ENCODE peak calls at places on chromosome 17, in seven cellular contexts. One of them, this sample, is unnamed.

GRCh38 chr17:4747847-4748246 is 8.1 kb upstream of the CXCL16 start:
- DNase-seq in A549: no peak
- DNase-seq in small intestine: no peak
- DNase-seq in adipocyte: no peak
- DNase-seq in heart right ventricle: no peak
- DNase-seq in IMR-90: no peak
- DNase-seq in OCI-LY7: peak; percentile 29
- DNase-seq in this sample: no peak

GRCh38 chr17:55986817-55987216 is 166.5 kb upstream of the ANKFN1 start:
- DNase-seq in A549: no peak
- DNase-seq in small intestine: no peak
- DNase-seq in adipocyte: no peak
- DNase-seq in heart right ventricle: no peak
- DNase-seq in IMR-90: no peak
- DNase-seq in OCI-LY7: no peak
- DNase-seq in this sample: no peak

GRCh38 chr17:12958786-12959185 is 59.0 kb downstream of the ELAC2 start:
- DNase-seq in A549: no peak
- DNase-seq in small intestine: no peak
- DNase-seq in adipocyte: no peak
- DNase-seq in heart right ventricle: no peak
- DNase-seq in IMR-90: peak; percentile 60
- DNase-seq in OCI-LY7: no peak
- DNase-seq in this sample: no peak

GRCh38 chr17:57195790-57196460 is 60.4 kb upstream of the MSI2 start:
- DNase-seq in A549: no peak
- DNase-seq in small intestine: no peak
- DNase-seq in adipocyte: no peak
- DNase-seq in heart right ventricle: no peak
- DNase-seq in IMR-90: no peak
- DNase-seq in OCI-LY7: no peak
- DNase-seq in this sample: no peak

GRCh38 chr17:73628642-73629552 is 15.3 kb downstream of the SDK2 start:
- DNase-seq in A549: no peak
- DNase-seq in small intestine: peak; percentile 72
- DNase-seq in adipocyte: no peak
- DNase-seq in heart right ventricle: no peak
- DNase-seq in IMR-90: no peak
- DNase-seq in OCI-LY7: no peak
- DNase-seq in this sample: peak; percentile 65

GRCh38 chr17:869567-870530 is 87.7 kb downstream of the MRM3 start:
- DNase-seq in A549: peak; percentile 58
- DNase-seq in small intestine: no peak
- DNase-seq in adipocyte: no peak
- DNase-seq in heart right ventricle: peak; percentile 47
- DNase-seq in IMR-90: peak; percentile 76
- DNase-seq in OCI-LY7: no peak
- DNase-seq in this sample: no peak

GRCh38 chr17:50861822-50862528 is 4.2 kb downstream of the TOB1 start:
- DNase-seq in A549: no peak
- DNase-seq in small intestine: no peak
- DNase-seq in adipocyte: peak; percentile 52
- DNase-seq in heart right ventricle: no peak
- DNase-seq in IMR-90: no peak
- DNase-seq in OCI-LY7: no peak
- DNase-seq in this sample: no peak

GRCh38 chr17:12600349-12600748 is 65.3 kb upstream of the MYOCD start:
- DNase-seq in A549: no peak
- DNase-seq in small intestine: peak; percentile 10
- DNase-seq in adipocyte: no peak
- DNase-seq in heart right ventricle: no peak
- DNase-seq in IMR-90: no peak
- DNase-seq in OCI-LY7: no peak
- DNase-seq in this sample: no peak

GRCh38 chr17:83098241-83099085 is 19.1 kb downstream of the METRNL start:
- DNase-seq in A549: no peak
- DNase-seq in small intestine: no peak
- DNase-seq in adipocyte: no peak
- DNase-seq in heart right ventricle: no peak
- DNase-seq in IMR-90: no peak
- DNase-seq in OCI-LY7: no peak
- DNase-seq in this sample: peak; percentile 86

GRCh38 chr17:55219939-55220338 is 44.8 kb upstream of the HLF start:
- DNase-seq in A549: no peak
- DNase-seq in small intestine: no peak
- DNase-seq in adipocyte: no peak
- DNase-seq in heart right ventricle: no peak
- DNase-seq in IMR-90: no peak
- DNase-seq in OCI-LY7: no peak
- DNase-seq in this sample: no peak

GRCh38 chr17:28918295-28918694 is 15.4 kb upstream of the DHRS13 start:
- DNase-seq in A549: no peak
- DNase-seq in small intestine: no peak
- DNase-seq in adipocyte: no peak
- DNase-seq in heart right ventricle: no peak
- DNase-seq in IMR-90: no peak
- DNase-seq in OCI-LY7: no peak
- DNase-seq in this sample: no peak

GRCh38 chr17:7156342-7156940 is 22.7 kb downstream of the ASGR1 start:
- DNase-seq in A549: no peak
- DNase-seq in small intestine: peak; percentile 61
- DNase-seq in adipocyte: no peak
- DNase-seq in heart right ventricle: no peak
- DNase-seq in IMR-90: no peak
- DNase-seq in OCI-LY7: no peak
- DNase-seq in this sample: no peak

GRCh38 chr17:4598776-4599504 is 14.6 kb downstream of the SMTNL2 start:
- DNase-seq in A549: no peak
- DNase-seq in small intestine: no peak
- DNase-seq in adipocyte: peak; percentile 72
- DNase-seq in heart right ventricle: peak; percentile 69
- DNase-seq in IMR-90: peak; percentile 51
- DNase-seq in OCI-LY7: no peak
- DNase-seq in this sample: no peak

GRCh38 chr17:70366421-70366820 is 197.1 kb downstream of the KCNJ2 start:
- DNase-seq in A549: no peak
- DNase-seq in small intestine: no peak
- DNase-seq in adipocyte: no peak
- DNase-seq in heart right ventricle: no peak
- DNase-seq in IMR-90: no peak
- DNase-seq in OCI-LY7: no peak
- DNase-seq in this sample: no peak

GRCh38 chr17:82528484-82529265 is 9.1 kb downstream of the FOXK2 start:
- DNase-seq in A549: peak; percentile 82
- DNase-seq in small intestine: peak; percentile 76
- DNase-seq in adipocyte: no peak
- DNase-seq in heart right ventricle: peak; percentile 40
- DNase-seq in IMR-90: peak; percentile 24
- DNase-seq in OCI-LY7: peak; percentile 55
- DNase-seq in this sample: no peak

GRCh38 chr17:73268582-73269328 is 7.1 kb upstream of the CPSF4L start:
- DNase-seq in A549: no peak
- DNase-seq in small intestine: no peak
- DNase-seq in adipocyte: no peak
- DNase-seq in heart right ventricle: no peak
- DNase-seq in IMR-90: no peak
- DNase-seq in OCI-LY7: no peak
- DNase-seq in this sample: peak; percentile 46

GRCh38 chr17:13351046-13351445 is 250.7 kb downstream of the HS3ST3A1 start:
- DNase-seq in A549: no peak
- DNase-seq in small intestine: no peak
- DNase-seq in adipocyte: peak; percentile 83
- DNase-seq in heart right ventricle: no peak
- DNase-seq in IMR-90: peak; percentile 69
- DNase-seq in OCI-LY7: no peak
- DNase-seq in this sample: no peak

DNA sequence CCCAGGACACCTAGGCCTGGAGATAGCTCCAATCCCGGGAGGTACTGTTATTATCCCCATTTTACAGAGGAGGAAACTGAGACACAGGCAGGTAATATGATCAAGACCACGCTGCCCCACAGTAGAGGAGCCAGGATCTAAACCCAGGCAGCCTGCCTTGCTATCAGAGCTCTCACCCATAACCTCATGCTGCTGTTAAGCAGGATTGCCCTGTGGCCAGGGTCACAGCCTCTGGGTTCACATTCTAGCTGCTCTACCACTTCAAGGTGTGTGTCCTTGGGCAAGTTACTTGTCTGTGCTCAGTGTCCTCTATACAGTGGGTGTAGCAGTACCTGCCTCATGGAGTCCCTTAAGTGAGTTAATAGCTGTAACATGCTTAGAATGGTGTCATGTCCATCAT is 1015.3 kb downstream of the KCNJ18 start:
- DNase-seq in A549: no peak
- DNase-seq in small intestine: no peak
- DNase-seq in adipocyte: no peak
- DNase-seq in heart right ventricle: no peak
- DNase-seq in IMR-90: no peak
- DNase-seq in OCI-LY7: no peak
- DNase-seq in this sample: no peak
- H3K9me3 ChIP-seq in A549: no peaks in the 10 kb centered on the region
- H3K9me3 ChIP-seq in small intestine: peaks cover 7% of the 10 kb centered on the region
- H3K9me3 ChIP-seq in adipocyte: no peaks in the 10 kb centered on the region
- H3K9me3 ChIP-seq in heart right ventricle: no peaks in the 10 kb centered on the region
- H3K9me3 ChIP-seq in IMR-90: peaks cover 27% of the 10 kb centered on the region
- H3K9me3 ChIP-seq in OCI-LY7: no peaks in the 10 kb centered on the region
- H3K9me3 ChIP-seq in this sample: no peaks in the 10 kb centered on the region

DNA sequence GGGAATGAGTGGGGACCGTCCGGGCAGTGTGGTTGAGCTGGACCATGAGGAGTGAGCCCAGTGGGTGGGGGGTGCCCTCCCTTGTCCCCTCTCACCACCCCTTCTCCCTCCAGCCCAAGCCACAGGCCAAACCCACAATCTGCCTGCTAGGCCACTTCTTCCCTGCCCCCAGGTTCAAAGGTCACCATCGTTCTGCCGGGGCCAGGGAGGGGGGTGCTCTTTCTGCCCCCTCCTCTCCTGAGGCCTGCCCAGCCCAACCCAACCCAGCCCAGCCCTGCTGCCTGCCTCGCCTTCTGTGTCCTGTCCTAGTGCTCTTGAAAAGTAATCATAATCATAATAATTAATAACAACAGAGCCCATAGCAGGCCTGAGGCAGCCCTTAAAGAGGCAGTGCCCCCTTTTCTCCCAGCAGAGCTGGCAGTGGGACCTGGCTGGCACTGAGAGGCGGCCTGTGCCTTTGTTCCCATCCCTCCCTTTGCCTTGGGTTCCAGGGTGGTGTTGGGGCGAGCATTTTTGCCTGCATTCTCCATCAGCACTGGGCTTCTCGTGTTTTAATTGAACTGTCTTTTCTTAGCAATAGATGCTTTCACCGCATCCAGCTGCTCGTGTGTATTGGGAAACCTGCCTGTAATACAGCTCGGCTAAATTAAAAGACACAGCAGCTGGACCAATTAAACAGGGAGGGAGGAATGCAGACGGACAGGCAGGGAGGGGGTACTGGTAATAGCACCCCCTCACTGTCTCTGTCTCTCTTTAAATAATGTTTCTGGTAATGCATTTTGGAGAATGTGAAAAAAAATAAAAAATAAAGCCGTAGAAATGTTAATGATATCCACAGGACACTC is 46.7 kb downstream of the SREBF1 start:
- DNase-seq in A549: no peak
- DNase-seq in small intestine: peak; percentile 41
- DNase-seq in adipocyte: no peak
- DNase-seq in heart right ventricle: no peak
- DNase-seq in IMR-90: no peak
- DNase-seq in OCI-LY7: no peak
- DNase-seq in this sample: no peak
- H3K4me3 ChIP-seq in A549: no peak overlapping the region
- H3K4me3 ChIP-seq in small intestine: no peak overlapping the region
- H3K4me3 ChIP-seq in adipocyte: no peak overlapping the region
- H3K4me3 ChIP-seq in heart right ventricle: no peak overlapping the region
- H3K4me3 ChIP-seq in IMR-90: no peak overlapping the region
- H3K4me3 ChIP-seq in OCI-LY7: no peak overlapping the region
- H3K4me3 ChIP-seq in this sample: no peak overlapping the region

GRCh38 chr17:45436161-45436560 is 3.5 kb upstream of the ARHGAP27 start:
- DNase-seq in A549: no peak
- DNase-seq in small intestine: no peak
- DNase-seq in adipocyte: no peak
- DNase-seq in heart right ventricle: no peak
- DNase-seq in IMR-90: no peak
- DNase-seq in OCI-LY7: no peak
- DNase-seq in this sample: no peak

GRCh38 chr17:45436625-45437460 is 4.2 kb upstream of the ARHGAP27 start:
- DNase-seq in A549: no peak
- DNase-seq in small intestine: no peak
- DNase-seq in adipocyte: no peak
- DNase-seq in heart right ventricle: no peak
- DNase-seq in IMR-90: peak; percentile 13
- DNase-seq in OCI-LY7: no peak
- DNase-seq in this sample: no peak

GRCh38 chr17:45437461-45438283 is 5.0 kb upstream of the ARHGAP27 start:
- DNase-seq in A549: no peak
- DNase-seq in small intestine: no peak
- DNase-seq in adipocyte: no peak
- DNase-seq in heart right ventricle: no peak
- DNase-seq in IMR-90: no peak
- DNase-seq in OCI-LY7: no peak
- DNase-seq in this sample: peak; percentile 39

GRCh38 chr17:45433136-45433535 is 466 bp upstream of the ARHGAP27 start:
- DNase-seq in A549: no peak
- DNase-seq in small intestine: no peak
- DNase-seq in adipocyte: no peak
- DNase-seq in heart right ventricle: no peak
- DNase-seq in IMR-90: no peak
- DNase-seq in OCI-LY7: no peak
- DNase-seq in this sample: no peak

DNA sequence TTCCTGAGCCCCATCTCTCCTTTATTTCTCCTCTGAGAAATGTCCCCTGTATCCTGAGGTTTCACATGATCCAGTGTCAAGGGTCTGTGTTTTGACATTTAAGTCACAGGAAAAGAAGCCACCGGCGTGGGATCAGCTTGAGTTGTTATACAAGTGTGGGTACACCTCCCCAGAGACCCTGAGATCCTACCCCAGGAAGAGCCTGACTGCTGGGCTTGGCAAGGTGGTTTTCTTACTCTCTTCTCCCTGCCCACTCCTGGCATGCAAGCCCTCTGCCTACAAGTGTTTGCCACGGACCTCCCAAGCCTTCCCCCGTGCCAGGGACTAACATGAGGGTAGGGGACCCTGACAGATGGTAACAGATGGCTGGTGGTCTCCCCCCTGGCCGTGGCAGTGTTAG is 2.8 kb upstream of the ARHGAP27 start:
- DNase-seq in A549: no peak
- DNase-seq in small intestine: no peak
- DNase-seq in adipocyte: no peak
- DNase-seq in heart right ventricle: no peak
- DNase-seq in IMR-90: no peak
- DNase-seq in OCI-LY7: no peak
- DNase-seq in this sample: no peak
- H3K4me1 ChIP-seq in A549: peaks cover 33% of the 10 kb centered on the region
- H3K4me1 ChIP-seq in small intestine: peaks cover 2% of the 10 kb centered on the region
- H3K4me1 ChIP-seq in adipocyte: peaks cover 14% of the 10 kb centered on the region
- H3K4me1 ChIP-seq in heart right ventricle: peaks cover 27% of the 10 kb centered on the region
- H3K4me1 ChIP-seq in IMR-90: peaks cover 6% of the 10 kb centered on the region
- H3K4me1 ChIP-seq in OCI-LY7: peaks cover 28% of the 10 kb centered on the region
- H3K4me1 ChIP-seq in this sample: peaks cover 5% of the 10 kb centered on the region

GRCh38 chr17:36049643-36050042 is 14.4 kb upstream of the CCL18 start:
- DNase-seq in A549: no peak
- DNase-seq in small intestine: no peak
- DNase-seq in adipocyte: no peak
- DNase-seq in heart right ventricle: no peak
- DNase-seq in IMR-90: no peak
- DNase-seq in OCI-LY7: no peak
- DNase-seq in this sample: no peak
- H3K9me3 ChIP-seq in A549: peaks cover 26% of the 10 kb centered on the region
- H3K9me3 ChIP-seq in small intestine: no peaks in the 10 kb centered on the region
- H3K9me3 ChIP-seq in adipocyte: peaks cover 25% of the 10 kb centered on the region
- H3K9me3 ChIP-seq in heart right ventricle: no peaks in the 10 kb centered on the region
- H3K9me3 ChIP-seq in IMR-90: no peaks in the 10 kb centered on the region
- H3K9me3 ChIP-seq in OCI-LY7: no peaks in the 10 kb centered on the region
- H3K9me3 ChIP-seq in this sample: peaks cover under 1% of the 10 kb centered on the region

This sample was measured in SJCRH30.